ENCODE peak calls at places on chromosomes 12 and 14, in six cellular contexts. One of them, this sample, is unnamed.

GRCh38 chr12:127411141-127411915 is 855.6 kb upstream of the TMEM132C start:
- DNase-seq in gastrocnemius medialis: no peak
- DNase-seq in neuronal stem cell: no peak
- DNase-seq in upper lobe of right lung: no peak
- DNase-seq in caudate nucleus: no peak
- DNase-seq in A549: no peak
- DNase-seq in this sample: no peak

GRCh38 chr12:20646239-20646827 is 48.8 kb upstream of the SLCO1C1 start:
- DNase-seq in gastrocnemius medialis: no peak
- DNase-seq in neuronal stem cell: no peak
- DNase-seq in upper lobe of right lung: no peak
- DNase-seq in caudate nucleus: no peak
- DNase-seq in A549: peak; percentile 70
- DNase-seq in this sample: peak; percentile 43

GRCh38 chr14:56581041-56581727 is 1.6 kb downstream of the TMEM260 start:
- DNase-seq in gastrocnemius medialis: no peak
- DNase-seq in neuronal stem cell: no peak
- DNase-seq in upper lobe of right lung: no peak
- DNase-seq in caudate nucleus: no peak
- DNase-seq in A549: no peak
- DNase-seq in this sample: no peak

GRCh38 chr14:73492661-73493060 is 1.9 kb downstream of the RIOX1 start:
- DNase-seq in gastrocnemius medialis: no peak
- DNase-seq in neuronal stem cell: no peak
- DNase-seq in upper lobe of right lung: no peak
- DNase-seq in caudate nucleus: no peak
- DNase-seq in A549: no peak
- DNase-seq in this sample: no peak

GRCh38 chr14:35146711-35147149 is 24.4 kb downstream of the PRORP start:
- DNase-seq in gastrocnemius medialis: no peak
- DNase-seq in neuronal stem cell: no peak
- DNase-seq in upper lobe of right lung: no peak
- DNase-seq in caudate nucleus: no peak
- DNase-seq in A549: no peak
- DNase-seq in this sample: no peak

GRCh38 chr14:96681826-96682225 is 115.4 kb upstream of the VRK1 start:
- DNase-seq in gastrocnemius medialis: no peak
- DNase-seq in neuronal stem cell: no peak
- DNase-seq in upper lobe of right lung: no peak
- DNase-seq in caudate nucleus: no peak
- DNase-seq in A549: no peak
- DNase-seq in this sample: no peak

GRCh38 chr12:57129311-57130288 is 1.3 kb downstream of the LRP1 start:
- DNase-seq in gastrocnemius medialis: peak; percentile 72
- DNase-seq in neuronal stem cell: no peak
- DNase-seq in upper lobe of right lung: no peak
- DNase-seq in caudate nucleus: no peak
- DNase-seq in A549: no peak
- DNase-seq in this sample: no peak

GRCh38 chr12:126084480-126084879 is 1019.2 kb downstream of the AACS start:
- DNase-seq in gastrocnemius medialis: no peak
- DNase-seq in neuronal stem cell: no peak
- DNase-seq in upper lobe of right lung: no peak
- DNase-seq in caudate nucleus: no peak
- DNase-seq in A549: no peak
- DNase-seq in this sample: no peak

GRCh38 chr14:90644882-90645281 is 171.3 kb downstream of the TTC7B start:
- DNase-seq in gastrocnemius medialis: peak; percentile 71
- DNase-seq in neuronal stem cell: no peak
- DNase-seq in upper lobe of right lung: no peak
- DNase-seq in caudate nucleus: no peak
- DNase-seq in A549: no peak
- DNase-seq in this sample: no peak

GRCh38 chr14:30153662-30154061 is 226.0 kb upstream of the PRKD1 start:
- DNase-seq in gastrocnemius medialis: no peak
- DNase-seq in neuronal stem cell: no peak
- DNase-seq in upper lobe of right lung: no peak
- DNase-seq in caudate nucleus: no peak
- DNase-seq in A549: no peak
- DNase-seq in this sample: no peak

GRCh38 chr12:89709994-89710872 is 1.6 kb upstream of the ATP2B1 start:
- DNase-seq in gastrocnemius medialis: no peak
- DNase-seq in neuronal stem cell: no peak
- DNase-seq in upper lobe of right lung: peak; percentile 86
- DNase-seq in caudate nucleus: no peak
- DNase-seq in A549: no peak
- DNase-seq in this sample: peak; percentile 28

GRCh38 chr14:80095623-80096022 is 115.7 kb downstream of the DIO2 start:
- DNase-seq in gastrocnemius medialis: no peak
- DNase-seq in neuronal stem cell: no peak
- DNase-seq in upper lobe of right lung: no peak
- DNase-seq in caudate nucleus: no peak
- DNase-seq in A549: peak; percentile 70
- DNase-seq in this sample: peak; percentile 87

GRCh38 chr12:25719505-25719904 is 166.4 kb upstream of the LMNTD1 start:
- DNase-seq in gastrocnemius medialis: no peak
- DNase-seq in neuronal stem cell: no peak
- DNase-seq in upper lobe of right lung: no peak
- DNase-seq in caudate nucleus: no peak
- DNase-seq in A549: no peak
- DNase-seq in this sample: no peak

GRCh38 chr12:103772367-103773108 is 68.5 kb downstream of the NT5DC3 start:
- DNase-seq in gastrocnemius medialis: no peak
- DNase-seq in neuronal stem cell: no peak
- DNase-seq in upper lobe of right lung: no peak
- DNase-seq in caudate nucleus: no peak
- DNase-seq in A549: no peak
- DNase-seq in this sample: no peak

GRCh38 chr14:37599527-37600368 is 4.3 kb downstream of the TTC6 start:
- DNase-seq in gastrocnemius medialis: no peak
- DNase-seq in neuronal stem cell: no peak
- DNase-seq in upper lobe of right lung: peak; percentile 69
- DNase-seq in caudate nucleus: no peak
- DNase-seq in A549: no peak
- DNase-seq in this sample: no peak

GRCh38 chr14:50647282-50647681 is 20.8 kb downstream of the SAV1 start:
- DNase-seq in gastrocnemius medialis: no peak
- DNase-seq in neuronal stem cell: no peak
- DNase-seq in upper lobe of right lung: no peak
- DNase-seq in caudate nucleus: no peak
- DNase-seq in A549: no peak
- DNase-seq in this sample: no peak

GRCh38 chr12:40055227-40055579 is 50.7 kb downstream of the SLC2A13 start:
- DNase-seq in gastrocnemius medialis: no peak
- DNase-seq in neuronal stem cell: no peak
- DNase-seq in upper lobe of right lung: no peak
- DNase-seq in caudate nucleus: no peak
- DNase-seq in A549: peak; percentile 23
- DNase-seq in this sample: peak; percentile 1

GRCh38 chr12:15152864-15153263 is 68.4 kb downstream of the RERG start:
- DNase-seq in gastrocnemius medialis: no peak
- DNase-seq in neuronal stem cell: no peak
- DNase-seq in upper lobe of right lung: no peak
- DNase-seq in caudate nucleus: no peak
- DNase-seq in A549: peak; percentile 48
- DNase-seq in this sample: no peak

GRCh38 chr12:42985506-42985905 is 396.0 kb upstream of the PRICKLE1 start:
- DNase-seq in gastrocnemius medialis: no peak
- DNase-seq in neuronal stem cell: peak; percentile 40
- DNase-seq in upper lobe of right lung: no peak
- DNase-seq in caudate nucleus: no peak
- DNase-seq in A549: no peak
- DNase-seq in this sample: peak; percentile 37

GRCh38 chr12:114636723-114637480 is 47.1 kb downstream of the TBX3 start:
- DNase-seq in gastrocnemius medialis: no peak
- DNase-seq in neuronal stem cell: no peak
- DNase-seq in upper lobe of right lung: no peak
- DNase-seq in caudate nucleus: no peak
- DNase-seq in A549: peak; percentile 48
- DNase-seq in this sample: no peak

GRCh38 chr12:27549801-27550652 is 26.0 kb downstream of the PPFIBP1 start:
- DNase-seq in gastrocnemius medialis: peak; percentile 90
- DNase-seq in neuronal stem cell: no peak
- DNase-seq in upper lobe of right lung: peak; percentile 75
- DNase-seq in caudate nucleus: no peak
- DNase-seq in A549: peak; percentile 95
- DNase-seq in this sample: peak; percentile 97

GRCh38 chr12:29611906-29612305 is 114.4 kb upstream of the OVCH1 start:
- DNase-seq in gastrocnemius medialis: no peak
- DNase-seq in neuronal stem cell: no peak
- DNase-seq in upper lobe of right lung: no peak
- DNase-seq in caudate nucleus: no peak
- DNase-seq in A549: no peak
- DNase-seq in this sample: peak; percentile 80

GRCh38 chr14:101503431-101504095 is 57.7 kb upstream of the DIO3 start:
- DNase-seq in gastrocnemius medialis: no peak
- DNase-seq in neuronal stem cell: no peak
- DNase-seq in upper lobe of right lung: peak; percentile 42
- DNase-seq in caudate nucleus: no peak
- DNase-seq in A549: no peak
- DNase-seq in this sample: no peak

GRCh38 chr14:106204063-106204462 is 677.7 kb downstream of the TMEM121 start:
- DNase-seq in gastrocnemius medialis: no peak
- DNase-seq in neuronal stem cell: no peak
- DNase-seq in upper lobe of right lung: no peak
- DNase-seq in caudate nucleus: no peak
- DNase-seq in A549: no peak
- DNase-seq in this sample: no peak

GRCh38 chr12:84596276-84596675 is 316.3 kb downstream of the SLC6A15 start:
- DNase-seq in gastrocnemius medialis: no peak
- DNase-seq in neuronal stem cell: no peak
- DNase-seq in upper lobe of right lung: no peak
- DNase-seq in caudate nucleus: no peak
- DNase-seq in A549: no peak
- DNase-seq in this sample: no peak

GRCh38 chr14:29370024-29370423 is 557.6 kb downstream of the PRKD1 start:
- DNase-seq in gastrocnemius medialis: no peak
- DNase-seq in neuronal stem cell: no peak
- DNase-seq in upper lobe of right lung: no peak
- DNase-seq in caudate nucleus: no peak
- DNase-seq in A549: no peak
- DNase-seq in this sample: no peak

GRCh38 chr12:7872565-7873304 is at the start of gene SLC2A14:
- DNase-seq in gastrocnemius medialis: no peak
- DNase-seq in neuronal stem cell: no peak
- DNase-seq in upper lobe of right lung: no peak
- DNase-seq in caudate nucleus: no peak
- DNase-seq in A549: no peak
- DNase-seq in this sample: no peak

DNA sequence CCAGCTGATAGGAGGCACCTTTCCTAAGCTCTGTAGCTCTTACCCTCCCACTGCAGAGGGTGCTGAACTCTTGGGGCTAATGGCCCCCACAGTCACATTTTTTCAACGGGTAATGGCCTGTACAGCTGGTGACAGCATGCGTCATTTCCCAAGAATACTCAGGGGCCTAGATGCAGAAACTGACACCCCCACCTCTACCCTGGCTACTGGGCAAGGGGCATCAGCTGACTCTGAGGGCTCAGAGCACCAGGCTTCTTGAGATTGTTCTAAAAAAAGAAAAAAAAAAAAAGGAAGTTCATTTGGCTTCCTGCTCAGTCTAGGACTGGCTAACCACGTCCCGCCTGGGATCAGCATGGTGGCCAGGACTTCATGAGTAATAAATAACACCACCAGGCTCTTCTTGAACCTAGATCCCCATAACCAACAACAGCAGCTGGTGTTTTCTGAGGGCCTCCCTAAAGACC is 35.2 kb downstream of the ZFP36L1 start:
- DNase-seq in gastrocnemius medialis: peak; percentile 81
- DNase-seq in neuronal stem cell: no peak
- DNase-seq in upper lobe of right lung: no peak
- DNase-seq in caudate nucleus: no peak
- DNase-seq in A549: no peak
- DNase-seq in this sample: no peak
- H3K27ac ChIP-seq in gastrocnemius medialis: peak overlapping the region; percentile 66
- H3K27ac ChIP-seq in neuronal stem cell: no peak overlapping the region
- H3K27ac ChIP-seq in upper lobe of right lung: no peak overlapping the region
- H3K27ac ChIP-seq in caudate nucleus: peak overlapping the region; percentile 18
- H3K27ac ChIP-seq in A549: no peak overlapping the region
- H3K27ac ChIP-seq in this sample: no peak overlapping the region

GRCh38 chr12:109737631-109738030 is 24.0 kb downstream of the FAM222A start:
- DNase-seq in gastrocnemius medialis: no peak
- DNase-seq in neuronal stem cell: no peak
- DNase-seq in upper lobe of right lung: no peak
- DNase-seq in caudate nucleus: no peak
- DNase-seq in A549: no peak
- DNase-seq in this sample: no peak

GRCh38 chr12:109735825-109736551 is 22.4 kb downstream of the FAM222A start:
- DNase-seq in gastrocnemius medialis: peak; percentile 6
- DNase-seq in neuronal stem cell: no peak
- DNase-seq in upper lobe of right lung: peak; percentile 48
- DNase-seq in caudate nucleus: no peak
- DNase-seq in A549: no peak
- DNase-seq in this sample: no peak

GRCh38 chr12:109738209-109738608 is 24.6 kb downstream of the FAM222A start:
- DNase-seq in gastrocnemius medialis: no peak
- DNase-seq in neuronal stem cell: no peak
- DNase-seq in upper lobe of right lung: no peak
- DNase-seq in caudate nucleus: no peak
- DNase-seq in A549: no peak
- DNase-seq in this sample: no peak

GRCh38 chr12:109736552-109737108 is 23.0 kb downstream of the FAM222A start:
- DNase-seq in gastrocnemius medialis: peak; percentile 5
- DNase-seq in neuronal stem cell: peak; percentile 83
- DNase-seq in upper lobe of right lung: peak; percentile 65
- DNase-seq in caudate nucleus: no peak
- DNase-seq in A549: peak; percentile 32
- DNase-seq in this sample: peak; percentile 65

GRCh38 chr12:109737111-109737510 is 23.5 kb downstream of the FAM222A start:
- DNase-seq in gastrocnemius medialis: no peak
- DNase-seq in neuronal stem cell: no peak
- DNase-seq in upper lobe of right lung: no peak
- DNase-seq in caudate nucleus: no peak
- DNase-seq in A549: no peak
- DNase-seq in this sample: no peak
- H3K27ac ChIP-seq in gastrocnemius medialis: no peak overlapping the region
- H3K27ac ChIP-seq in neuronal stem cell: no peak overlapping the region
- H3K27ac ChIP-seq in upper lobe of right lung: no peak overlapping the region
- H3K27ac ChIP-seq in caudate nucleus: no peak overlapping the region
- H3K27ac ChIP-seq in A549: no peak overlapping the region
- H3K27ac ChIP-seq in this sample: no peak overlapping the region

GRCh38 chr12:93199831-93200236 is 177.9 kb upstream of the NUDT4 start:
- DNase-seq in gastrocnemius medialis: no peak
- DNase-seq in neuronal stem cell: no peak
- DNase-seq in upper lobe of right lung: no peak
- DNase-seq in caudate nucleus: no peak
- DNase-seq in A549: no peak
- DNase-seq in this sample: peak; percentile 58
- H3K27ac ChIP-seq in gastrocnemius medialis: peak overlapping the region; percentile 78
- H3K27ac ChIP-seq in neuronal stem cell: no peak overlapping the region
- H3K27ac ChIP-seq in upper lobe of right lung: no peak overlapping the region
- H3K27ac ChIP-seq in caudate nucleus: no peak overlapping the region
- H3K27ac ChIP-seq in A549: no peak overlapping the region
- H3K27ac ChIP-seq in this sample: no peak overlapping the region

DNA sequence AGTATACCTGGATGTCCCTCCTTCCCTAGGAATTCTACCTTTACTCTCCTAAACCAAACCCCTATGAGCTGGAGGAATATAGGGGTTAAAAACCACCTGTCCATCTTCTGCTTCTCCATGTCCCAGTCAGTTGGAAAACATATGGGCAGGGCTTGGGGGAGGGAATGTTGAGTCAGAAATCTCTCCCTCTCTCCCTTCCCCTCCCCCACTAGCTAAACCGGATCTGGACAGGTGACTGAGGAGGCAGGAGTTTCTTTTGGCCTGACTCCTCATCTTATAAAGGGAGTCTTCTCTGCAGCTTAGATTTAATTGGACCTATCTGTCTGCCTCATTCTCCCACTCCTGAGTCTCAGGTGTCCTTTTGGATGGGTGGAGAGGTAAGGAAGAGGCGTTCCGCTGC is 6.1 kb downstream of the ERBB3 start:
- DNase-seq in gastrocnemius medialis: no peak
- DNase-seq in neuronal stem cell: no peak
- DNase-seq in upper lobe of right lung: no peak
- DNase-seq in caudate nucleus: no peak
- DNase-seq in A549: no peak
- DNase-seq in this sample: no peak
- H3K27ac ChIP-seq in gastrocnemius medialis: no peak overlapping the region
- H3K27ac ChIP-seq in neuronal stem cell: no peak overlapping the region
- H3K27ac ChIP-seq in upper lobe of right lung: no peak overlapping the region
- H3K27ac ChIP-seq in caudate nucleus: no peak overlapping the region
- H3K27ac ChIP-seq in A549: no peak overlapping the region
- H3K27ac ChIP-seq in this sample: no peak overlapping the region